ENCODE peak calls at places on chromosomes 12 and 14, in ten cellular contexts. One of them, this sample, is unnamed.

GRCh38 chr14:23025181-23025788 is 9.4 kb downstream of the PSMB5 start:
- DNase-seq in AG10803: no peak
- DNase-seq in epithelial cell of esophagus: no peak
- DNase-seq in effector memory CD8-positive, alpha-beta T cell: no peak
- DNase-seq in H7: no peak
- DNase-seq in head of caudate nucleus: no peak
- DNase-seq in ovary: no peak
- DNase-seq in KG1: no peak
- DNase-seq in NCI-H510A treated with DMSO at 0.1 percent for 48 hours: no peak
- DNase-seq in C1 segment of cervical spinal cord: no peak
- DNase-seq in this sample: no peak

GRCh38 chr14:31286456-31287293 is 79.1 kb upstream of the HECTD1 start:
- DNase-seq in AG10803: no peak
- DNase-seq in epithelial cell of esophagus: no peak
- DNase-seq in effector memory CD8-positive, alpha-beta T cell: no peak
- DNase-seq in H7: peak
- DNase-seq in head of caudate nucleus: no peak
- DNase-seq in ovary: no peak
- DNase-seq in KG1: no peak
- DNase-seq in NCI-H510A treated with DMSO at 0.1 percent for 48 hours: no peak
- DNase-seq in C1 segment of cervical spinal cord: no peak
- DNase-seq in this sample: peak

GRCh38 chr12:49108958-49109404 is 1.7 kb downstream of the LMBR1L start:
- DNase-seq in AG10803: peak
- DNase-seq in epithelial cell of esophagus: no peak
- DNase-seq in effector memory CD8-positive, alpha-beta T cell: no peak
- DNase-seq in H7: no peak
- DNase-seq in head of caudate nucleus: no peak
- DNase-seq in ovary: peak
- DNase-seq in KG1: no peak
- DNase-seq in NCI-H510A treated with DMSO at 0.1 percent for 48 hours: peak
- DNase-seq in C1 segment of cervical spinal cord: no peak
- DNase-seq in this sample: no peak

GRCh38 chr12:6345319-6346071 is 3.6 kb upstream of the TNFRSF1A start:
- DNase-seq in AG10803: peak
- DNase-seq in epithelial cell of esophagus: peak
- DNase-seq in effector memory CD8-positive, alpha-beta T cell: no peak
- DNase-seq in H7: no peak
- DNase-seq in head of caudate nucleus: no peak
- DNase-seq in ovary: no peak
- DNase-seq in KG1: peak
- DNase-seq in NCI-H510A treated with DMSO at 0.1 percent for 48 hours: no peak
- DNase-seq in C1 segment of cervical spinal cord: no peak
- DNase-seq in this sample: no peak

GRCh38 chr12:105423921-105424320 is 93.4 kb downstream of the C12orf75 start:
- DNase-seq in AG10803: no peak
- DNase-seq in epithelial cell of esophagus: no peak
- DNase-seq in effector memory CD8-positive, alpha-beta T cell: no peak
- DNase-seq in H7: no peak
- DNase-seq in head of caudate nucleus: no peak
- DNase-seq in ovary: no peak
- DNase-seq in KG1: no peak
- DNase-seq in NCI-H510A treated with DMSO at 0.1 percent for 48 hours: no peak
- DNase-seq in C1 segment of cervical spinal cord: no peak
- DNase-seq in this sample: no peak

GRCh38 chr14:78967111-78967809 is 797.1 kb downstream of the NRXN3 start:
- DNase-seq in AG10803: peak
- DNase-seq in epithelial cell of esophagus: peak
- DNase-seq in effector memory CD8-positive, alpha-beta T cell: no peak
- DNase-seq in H7: no peak
- DNase-seq in head of caudate nucleus: no peak
- DNase-seq in ovary: no peak
- DNase-seq in KG1: no peak
- DNase-seq in NCI-H510A treated with DMSO at 0.1 percent for 48 hours: no peak
- DNase-seq in C1 segment of cervical spinal cord: no peak
- DNase-seq in this sample: no peak

GRCh38 chr12:70756791-70757190 is 119.6 kb upstream of the PTPRB start:
- DNase-seq in AG10803: no peak
- DNase-seq in epithelial cell of esophagus: no peak
- DNase-seq in effector memory CD8-positive, alpha-beta T cell: no peak
- DNase-seq in H7: no peak
- DNase-seq in head of caudate nucleus: no peak
- DNase-seq in ovary: no peak
- DNase-seq in KG1: no peak
- DNase-seq in NCI-H510A treated with DMSO at 0.1 percent for 48 hours: peak
- DNase-seq in C1 segment of cervical spinal cord: no peak
- DNase-seq in this sample: no peak

GRCh38 chr14:35534884-35535793 is 1.2 kb downstream of the INSM2 start:
- DNase-seq in AG10803: peak
- DNase-seq in epithelial cell of esophagus: peak
- DNase-seq in effector memory CD8-positive, alpha-beta T cell: peak
- DNase-seq in H7: peak
- DNase-seq in head of caudate nucleus: peak
- DNase-seq in ovary: peak
- DNase-seq in KG1: peak
- DNase-seq in NCI-H510A treated with DMSO at 0.1 percent for 48 hours: peak
- DNase-seq in C1 segment of cervical spinal cord: no peak
- DNase-seq in this sample: peak

GRCh38 chr12:90102957-90103652 is 394.5 kb upstream of the ATP2B1 start:
- DNase-seq in AG10803: peak
- DNase-seq in epithelial cell of esophagus: peak
- DNase-seq in effector memory CD8-positive, alpha-beta T cell: peak
- DNase-seq in H7: peak
- DNase-seq in head of caudate nucleus: no peak
- DNase-seq in ovary: no peak
- DNase-seq in KG1: peak
- DNase-seq in NCI-H510A treated with DMSO at 0.1 percent for 48 hours: peak
- DNase-seq in C1 segment of cervical spinal cord: no peak
- DNase-seq in this sample: no peak

GRCh38 chr12:98154850-98155249 is 360.5 kb upstream of the TMPO start:
- DNase-seq in AG10803: no peak
- DNase-seq in epithelial cell of esophagus: peak
- DNase-seq in effector memory CD8-positive, alpha-beta T cell: no peak
- DNase-seq in H7: peak
- DNase-seq in head of caudate nucleus: no peak
- DNase-seq in ovary: no peak
- DNase-seq in KG1: no peak
- DNase-seq in NCI-H510A treated with DMSO at 0.1 percent for 48 hours: peak
- DNase-seq in C1 segment of cervical spinal cord: no peak
- DNase-seq in this sample: peak

GRCh38 chr14:96052541-96053105 is 13.5 kb downstream of the C14orf132 start:
- DNase-seq in AG10803: no peak
- DNase-seq in epithelial cell of esophagus: no peak
- DNase-seq in effector memory CD8-positive, alpha-beta T cell: no peak
- DNase-seq in H7: no peak
- DNase-seq in head of caudate nucleus: no peak
- DNase-seq in ovary: no peak
- DNase-seq in KG1: no peak
- DNase-seq in NCI-H510A treated with DMSO at 0.1 percent for 48 hours: no peak
- DNase-seq in C1 segment of cervical spinal cord: no peak
- DNase-seq in this sample: no peak

GRCh38 chr12:82638324-82638723 is 48.4 kb upstream of the TMTC2 start:
- DNase-seq in AG10803: no peak
- DNase-seq in epithelial cell of esophagus: no peak
- DNase-seq in effector memory CD8-positive, alpha-beta T cell: no peak
- DNase-seq in H7: no peak
- DNase-seq in head of caudate nucleus: no peak
- DNase-seq in ovary: no peak
- DNase-seq in KG1: no peak
- DNase-seq in NCI-H510A treated with DMSO at 0.1 percent for 48 hours: no peak
- DNase-seq in C1 segment of cervical spinal cord: no peak
- DNase-seq in this sample: no peak

GRCh38 chr14:91947196-91948184 is at the start of gene FBLN5:
- DNase-seq in AG10803: peak
- DNase-seq in epithelial cell of esophagus: peak
- DNase-seq in effector memory CD8-positive, alpha-beta T cell: peak
- DNase-seq in H7: peak
- DNase-seq in head of caudate nucleus: no peak
- DNase-seq in ovary: peak
- DNase-seq in KG1: no peak
- DNase-seq in NCI-H510A treated with DMSO at 0.1 percent for 48 hours: peak
- DNase-seq in C1 segment of cervical spinal cord: no peak
- DNase-seq in this sample: peak

GRCh38 chr14:89466460-89466859 is 49.4 kb upstream of the FOXN3 start:
- DNase-seq in AG10803: no peak
- DNase-seq in epithelial cell of esophagus: no peak
- DNase-seq in effector memory CD8-positive, alpha-beta T cell: peak
- DNase-seq in H7: no peak
- DNase-seq in head of caudate nucleus: no peak
- DNase-seq in ovary: no peak
- DNase-seq in KG1: no peak
- DNase-seq in NCI-H510A treated with DMSO at 0.1 percent for 48 hours: no peak
- DNase-seq in C1 segment of cervical spinal cord: no peak
- DNase-seq in this sample: no peak

GRCh38 chr12:39499296-39499695 is 56.4 kb upstream of the KIF21A start:
- DNase-seq in AG10803: no peak
- DNase-seq in epithelial cell of esophagus: peak
- DNase-seq in effector memory CD8-positive, alpha-beta T cell: no peak
- DNase-seq in H7: no peak
- DNase-seq in head of caudate nucleus: no peak
- DNase-seq in ovary: no peak
- DNase-seq in KG1: no peak
- DNase-seq in NCI-H510A treated with DMSO at 0.1 percent for 48 hours: no peak
- DNase-seq in C1 segment of cervical spinal cord: no peak
- DNase-seq in this sample: no peak

GRCh38 chr14:104557086-104557485 is 22.5 kb upstream of the C14orf180 start:
- DNase-seq in AG10803: no peak
- DNase-seq in epithelial cell of esophagus: no peak
- DNase-seq in effector memory CD8-positive, alpha-beta T cell: no peak
- DNase-seq in H7: peak
- DNase-seq in head of caudate nucleus: no peak
- DNase-seq in ovary: no peak
- DNase-seq in KG1: no peak
- DNase-seq in NCI-H510A treated with DMSO at 0.1 percent for 48 hours: no peak
- DNase-seq in C1 segment of cervical spinal cord: no peak
- DNase-seq in this sample: peak

GRCh38 chr14:89369656-89370055 is 47.4 kb downstream of the FOXN3 start:
- DNase-seq in AG10803: no peak
- DNase-seq in epithelial cell of esophagus: no peak
- DNase-seq in effector memory CD8-positive, alpha-beta T cell: no peak
- DNase-seq in H7: no peak
- DNase-seq in head of caudate nucleus: no peak
- DNase-seq in ovary: no peak
- DNase-seq in KG1: no peak
- DNase-seq in NCI-H510A treated with DMSO at 0.1 percent for 48 hours: no peak
- DNase-seq in C1 segment of cervical spinal cord: no peak
- DNase-seq in this sample: no peak

GRCh38 chr12:52673216-52673615 is 7.0 kb downstream of the KRT1 start:
- DNase-seq in AG10803: no peak
- DNase-seq in epithelial cell of esophagus: no peak
- DNase-seq in effector memory CD8-positive, alpha-beta T cell: no peak
- DNase-seq in H7: no peak
- DNase-seq in head of caudate nucleus: no peak
- DNase-seq in ovary: no peak
- DNase-seq in KG1: no peak
- DNase-seq in NCI-H510A treated with DMSO at 0.1 percent for 48 hours: no peak
- DNase-seq in C1 segment of cervical spinal cord: no peak
- DNase-seq in this sample: no peak

GRCh38 chr12:4648099-4648498 is 752 bp downstream of the AKAP3 start:
- DNase-seq in AG10803: peak
- DNase-seq in epithelial cell of esophagus: no peak
- DNase-seq in effector memory CD8-positive, alpha-beta T cell: no peak
- DNase-seq in H7: no peak
- DNase-seq in head of caudate nucleus: no peak
- DNase-seq in ovary: no peak
- DNase-seq in KG1: no peak
- DNase-seq in NCI-H510A treated with DMSO at 0.1 percent for 48 hours: no peak
- DNase-seq in C1 segment of cervical spinal cord: no peak
- DNase-seq in this sample: no peak

GRCh38 chr14:75229923-75230792 is 48.5 kb upstream of the FOS start:
- DNase-seq in AG10803: peak
- DNase-seq in epithelial cell of esophagus: peak
- DNase-seq in effector memory CD8-positive, alpha-beta T cell: peak
- DNase-seq in H7: no peak
- DNase-seq in head of caudate nucleus: no peak
- DNase-seq in ovary: no peak
- DNase-seq in KG1: no peak
- DNase-seq in NCI-H510A treated with DMSO at 0.1 percent for 48 hours: peak
- DNase-seq in C1 segment of cervical spinal cord: no peak
- DNase-seq in this sample: no peak

GRCh38 chr12:54641089-54641488 is 6.4 kb upstream of the LACRT start:
- DNase-seq in AG10803: no peak
- DNase-seq in epithelial cell of esophagus: no peak
- DNase-seq in effector memory CD8-positive, alpha-beta T cell: no peak
- DNase-seq in H7: no peak
- DNase-seq in head of caudate nucleus: no peak
- DNase-seq in ovary: no peak
- DNase-seq in KG1: no peak
- DNase-seq in NCI-H510A treated with DMSO at 0.1 percent for 48 hours: no peak
- DNase-seq in C1 segment of cervical spinal cord: no peak
- DNase-seq in this sample: no peak

GRCh38 chr12:106766393-106766826 is 8.1 kb upstream of the RIC8B start:
- DNase-seq in AG10803: no peak
- DNase-seq in epithelial cell of esophagus: no peak
- DNase-seq in effector memory CD8-positive, alpha-beta T cell: no peak
- DNase-seq in H7: no peak
- DNase-seq in head of caudate nucleus: peak
- DNase-seq in ovary: peak
- DNase-seq in KG1: no peak
- DNase-seq in NCI-H510A treated with DMSO at 0.1 percent for 48 hours: no peak
- DNase-seq in C1 segment of cervical spinal cord: peak
- DNase-seq in this sample: no peak

GRCh38 chr14:75996488-75996887 is 10.9 kb downstream of the IFT43 start:
- DNase-seq in AG10803: no peak
- DNase-seq in epithelial cell of esophagus: no peak
- DNase-seq in effector memory CD8-positive, alpha-beta T cell: no peak
- DNase-seq in H7: no peak
- DNase-seq in head of caudate nucleus: no peak
- DNase-seq in ovary: no peak
- DNase-seq in KG1: no peak
- DNase-seq in NCI-H510A treated with DMSO at 0.1 percent for 48 hours: no peak
- DNase-seq in C1 segment of cervical spinal cord: no peak
- DNase-seq in this sample: no peak

This sample was measured in WTC11.